ENCODE peak calls at places on chromosomes 5 and 9, in ten cellular contexts. R is fibroblast of the aortic adventitia; D is stimulated activated CD4-positive, alpha-beta T cell treated with anti-CD3 and anti-CD28 coated beads, Interleukin-1b, Interleukin-23, amount 100 ng/mL, for 1 hour; G is Calu3; J is IMR-90; T is left ventricle myocardium superior; O is stromal cell of bone marrow; S is COR-L47; M is HEK293T; Q is T-cell. H is an unnamed sample.

GRCh38 chr5:41291323-41291722 is 78.0 kb upstream of the C6 start:
- DNase-seq in R (no peak), O (no peak), G (no peak), J (no peak), T (no peak), D (no peak), S (no peak), M (no peak), Q (no peak), H (no peak)

GRCh38 chr5:146020100-146020499 is 83.7 kb downstream of the SH3RF2 start:
- DNase-seq in T (no peak), G (no peak), Q (no peak), O (no peak), S (no peak), M (no peak), J (no peak), D (no peak), R (no peak), H (no peak)

GRCh38 chr9:6417186-6417585 is 4.2 kb downstream of the UHRF2 start:
- DNase-seq in J (peak), M (no peak), T (no peak), O (no peak), D (no peak), G (no peak), R (no peak), Q (no peak), S (no peak), H (no peak)

GRCh38 chr5:126745259-126745992 is 31.5 kb upstream of the LMNB1 start:
- DNase-seq in J (no peak), O (no peak), G (no peak), M (no peak), T (no peak), S (peak), D (no peak), R (no peak), Q (no peak), H (no peak)

GRCh38 chr9:4662989-4663792 is 1.1 kb downstream of the PLPP6 start:
- DNase-seq in Q (no peak), J (peak), G (no peak), T (no peak), M (peak), S (no peak), D (no peak), O (no peak), R (no peak), H (no peak)

GRCh38 chr5:10745133-10745532 is 15.9 kb downstream of the DAP start:
- DNase-seq in O (no peak), G (no peak), J (peak), T (no peak), D (no peak), S (no peak), M (no peak), Q (no peak), R (no peak), H (no peak)

GRCh38 chr9:38447703-38448102 is 23.4 kb upstream of the IGFBPL1 start:
- DNase-seq in O (no peak), D (no peak), T (no peak), G (no peak), Q (no peak), S (no peak), J (no peak), R (no peak), M (no peak), H (no peak)

GRCh38 chr5:82406200-82406773 is 128.1 kb upstream of the RPS23 start:
- DNase-seq in Q (no peak), M (peak), D (no peak), T (no peak), J (peak), R (peak), S (peak), O (peak), G (peak), H (no peak)

GRCh38 chr9:92964607-92964975 is 17.3 kb downstream of the FGD3 start:
- DNase-seq in Q (no peak), D (no peak), M (no peak), O (no peak), J (no peak), S (no peak), R (no peak), T (no peak), G (no peak), H (no peak)

GRCh38 chr5:122882836-122883235 is 37.4 kb downstream of the SNX24 start:
- DNase-seq in J (peak), D (no peak), O (peak), G (no peak), T (no peak), S (no peak), M (no peak), Q (no peak), R (peak), H (no peak)

GRCh38 chr5:73282923-73283322 is 109.9 kb downstream of the TMEM174 start:
- DNase-seq in M (no peak), R (no peak), O (no peak), G (no peak), J (no peak), S (no peak), D (no peak), Q (no peak), T (no peak), H (no peak)

GRCh38 chr9:128733256-128733655 is 9.3 kb upstream of the ZDHHC12 start:
- DNase-seq in T (peak), Q (no peak), G (peak), D (no peak), J (peak), S (peak), O (peak), R (peak), M (peak), H (peak)

GRCh38 chr5:28523887-28524637 is 1485.7 kb upstream of the CDH9 start:
- DNase-seq in M (no peak), S (no peak), J (peak), D (no peak), G (no peak), R (peak), Q (no peak), O (peak), T (no peak), H (no peak)

GRCh38 chr5:5141625-5142527 is 1.7 kb downstream of the ADAMTS16 start:
- DNase-seq in O (peak), M (peak), J (peak), S (peak), R (peak), D (peak), Q (peak), G (peak), T (no peak), H (peak)

GRCh38 chr5:60886158-60886557 is 42.1 kb upstream of the ELOVL7 start:
- DNase-seq in R (no peak), D (no peak), G (no peak), T (no peak), Q (no peak), S (no peak), J (no peak), M (no peak), O (no peak), H (no peak)

GRCh38 chr9:91276513-91276912 is 85.2 kb downstream of the AUH start:
- DNase-seq in R (no peak), Q (no peak), O (no peak), T (no peak), D (no peak), M (no peak), S (no peak), G (no peak), J (no peak), H (no peak)

GRCh38 chr5:36664762-36665161 is 58.4 kb downstream of the SLC1A3 start:
- DNase-seq in J (no peak), T (no peak), M (no peak), S (no peak), D (no peak), R (no peak), O (no peak), G (no peak), Q (no peak), H (no peak)

GRCh38 chr9:27866741-27867140 is 293.5 kb upstream of the C9orf72 start:
- DNase-seq in D (no peak), S (no peak), J (no peak), Q (no peak), T (no peak), M (no peak), R (no peak), G (no peak), O (no peak), H (no peak)

GRCh38 chr9:110189001-110189400 is 19.0 kb downstream of the C9orf152 start:
- DNase-seq in G (no peak), Q (peak), T (peak), O (no peak), R (peak), M (no peak), J (peak), S (no peak), D (no peak), H (no peak)

GRCh38 chr5:74765929-74766328 is 988 bp downstream of the GFM2 start:
- DNase-seq in D (no peak), S (no peak), M (no peak), T (no peak), G (no peak), J (no peak), Q (no peak), R (no peak), O (no peak), H (no peak)

GRCh38 chr5:61333351-61334223 is 1.5 kb downstream of the ZSWIM6 start:
- DNase-seq in T (peak), R (peak), D (no peak), O (no peak), J (no peak), M (no peak), S (peak), G (peak), Q (peak), H (peak)

GRCh38 chr5:140966293-140967225 is at the start of gene PCDHAC2:
- DNase-seq in D (no peak), J (no peak), R (no peak), M (no peak), T (peak), S (peak), G (peak), Q (no peak), O (no peak), H (peak)

GRCh38 chr5:139577689-139578347 is 16.7 kb downstream of the UBE2D2 start:
- DNase-seq in T (no peak), S (no peak), J (no peak), M (no peak), O (no peak), G (no peak), R (no peak), D (no peak), Q (no peak), H (no peak)

GRCh38 chr5:175752826-175753535 is 95.1 kb downstream of the HRH2 start:
- DNase-seq in Q (no peak), T (no peak), S (no peak), R (no peak), G (no peak), J (no peak), D (no peak), O (no peak), M (no peak), H (no peak)

H was measured in heart left ventricle.